ENCODE peak calls at places on chromosomes 16 and 17, in four cellular contexts. One of them, this sample, is unnamed.

GRCh38 chr16:398551-399277 is 1.7 kb downstream of the NME4 start:
- DNase-seq in breast epithelium: no peak
- DNase-seq in K562: no peak
- DNase-seq in Panc1: no peak
- DNase-seq in this sample: no peak

GRCh38 chr16:10646581-10647263 is 48.0 kb downstream of the TEKT5 start:
- DNase-seq in Panc1: no peak
- DNase-seq in K562: no peak
- DNase-seq in breast epithelium: no peak
- DNase-seq in this sample: no peak

GRCh38 chr17:80243526-80244433 is 16.9 kb upstream of the RNF213 start:
- DNase-seq in breast epithelium: no peak
- DNase-seq in Panc1: no peak
- DNase-seq in K562: no peak
- DNase-seq in this sample: no peak

GRCh38 chr17:28230011-28230410 is 89.0 kb upstream of the TMEM97 start:
- DNase-seq in Panc1: no peak
- DNase-seq in K562: peak; percentile 23
- DNase-seq in breast epithelium: no peak
- DNase-seq in this sample: no peak

GRCh38 chr16:85181739-85182129 is 69.5 kb upstream of the CIBAR2 start:
- DNase-seq in K562: no peak
- DNase-seq in Panc1: no peak
- DNase-seq in breast epithelium: no peak
- DNase-seq in this sample: no peak

GRCh38 chr17:83156408-83156807 is 77.0 kb downstream of the METRNL start:
- DNase-seq in Panc1: no peak
- DNase-seq in K562: no peak
- DNase-seq in breast epithelium: no peak
- DNase-seq in this sample: no peak

GRCh38 chr16:86374603-86375002 is 135.7 kb upstream of the FOXF1 start:
- DNase-seq in Panc1: no peak
- DNase-seq in breast epithelium: no peak
- DNase-seq in K562: peak; percentile 19
- DNase-seq in this sample: no peak

GRCh38 chr17:76272541-76273434 is 7.6 kb downstream of the UBALD2 start:
- DNase-seq in breast epithelium: no peak
- DNase-seq in Panc1: no peak
- DNase-seq in K562: no peak
- DNase-seq in this sample: peak; percentile 50

GRCh38 chr16:14564881-14565687 is 65.0 kb downstream of the PARN start:
- DNase-seq in Panc1: no peak
- DNase-seq in K562: no peak
- DNase-seq in breast epithelium: no peak
- DNase-seq in this sample: no peak

GRCh38 chr17:38536661-38537060 is 69.1 kb downstream of the SRCIN1 start:
- DNase-seq in breast epithelium: no peak
- DNase-seq in Panc1: no peak
- DNase-seq in K562: no peak
- DNase-seq in this sample: no peak

GRCh38 chr17:57696050-57696449 is 49.0 kb downstream of the CCDC182 start:
- DNase-seq in breast epithelium: no peak
- DNase-seq in K562: no peak
- DNase-seq in Panc1: no peak
- DNase-seq in this sample: no peak

GRCh38 chr17:41360291-41360995 is 9.2 kb downstream of the KRT33B start:
- DNase-seq in Panc1: no peak
- DNase-seq in breast epithelium: no peak
- DNase-seq in K562: no peak
- DNase-seq in this sample: no peak

GRCh38 chr17:40345161-40346034 is 19.1 kb downstream of the GJD3 start:
- DNase-seq in K562: peak; percentile 82
- DNase-seq in breast epithelium: no peak
- DNase-seq in Panc1: no peak
- DNase-seq in this sample: no peak

GRCh38 chr17:2564876-2565275 is 28.6 kb upstream of the PAFAH1B1 start:
- DNase-seq in breast epithelium: no peak
- DNase-seq in Panc1: no peak
- DNase-seq in K562: no peak
- DNase-seq in this sample: no peak

GRCh38 chr17:1232786-1233185 is 37.5 kb upstream of the BHLHA9 start:
- DNase-seq in Panc1: no peak
- DNase-seq in K562: no peak
- DNase-seq in breast epithelium: no peak
- DNase-seq in this sample: no peak

GRCh38 chr16:86251682-86252081 is 258.6 kb upstream of the FOXF1 start:
- DNase-seq in Panc1: no peak
- DNase-seq in K562: no peak
- DNase-seq in breast epithelium: no peak
- DNase-seq in this sample: no peak

GRCh38 chr16:50724237-50724747 is 17.6 kb upstream of the CYLD start:
- DNase-seq in K562: no peak
- DNase-seq in breast epithelium: no peak
- DNase-seq in Panc1: no peak
- DNase-seq in this sample: no peak

GRCh38 chr17:74780443-74781238 is 4.5 kb upstream of the NAT9 start:
- DNase-seq in K562: peak; percentile 49
- DNase-seq in Panc1: no peak
- DNase-seq in breast epithelium: no peak
- DNase-seq in this sample: no peak

GRCh38 chr16:11835891-11836652 is 15.3 kb downstream of the RSL1D1 start:
- DNase-seq in breast epithelium: no peak
- DNase-seq in Panc1: no peak
- DNase-seq in K562: no peak
- DNase-seq in this sample: no peak

GRCh38 chr16:89972244-89973234 is 24.0 kb downstream of the DEF8 start:
- DNase-seq in breast epithelium: peak; percentile 86
- DNase-seq in K562: peak; percentile 100
- DNase-seq in Panc1: no peak
- DNase-seq in this sample: peak; percentile 53

GRCh38 chr17:16940116-16940881 is 31.6 kb downstream of the TNFRSF13B start:
- DNase-seq in K562: no peak
- DNase-seq in breast epithelium: peak; percentile 48
- DNase-seq in Panc1: no peak
- DNase-seq in this sample: no peak

GRCh38 chr17:12985431-12986285 is 32.2 kb downstream of the ELAC2 start:
- DNase-seq in breast epithelium: no peak
- DNase-seq in K562: no peak
- DNase-seq in Panc1: no peak
- DNase-seq in this sample: no peak

GRCh38 chr16:50525716-50526115 is 22.5 kb upstream of the NKD1 start:
- DNase-seq in Panc1: no peak
- DNase-seq in breast epithelium: no peak
- DNase-seq in K562: no peak
- DNase-seq in this sample: no peak

GRCh38 chr17:28524476-28525415 is 18.6 kb downstream of the FOXN1 start:
- DNase-seq in Panc1: no peak
- DNase-seq in K562: no peak
- DNase-seq in breast epithelium: peak; percentile 71
- DNase-seq in this sample: no peak

GRCh38 chr16:75483222-75483621 is 12.0 kb downstream of the CHST6 start:
- DNase-seq in K562: no peak
- DNase-seq in breast epithelium: no peak
- DNase-seq in Panc1: no peak
- DNase-seq in this sample: no peak

GRCh38 chr17:32451879-32452278 is 7.6 kb downstream of the PSMD11 start:
- DNase-seq in Panc1: no peak
- DNase-seq in breast epithelium: no peak
- DNase-seq in K562: no peak
- DNase-seq in this sample: no peak

GRCh38 chr17:40873801-40874200 is 6.8 kb upstream of the KRT12 start:
- DNase-seq in K562: no peak
- DNase-seq in breast epithelium: no peak
- DNase-seq in Panc1: no peak
- DNase-seq in this sample: no peak

GRCh38 chr17:37373530-37374159 is 2.1 kb upstream of the C17orf78 start:
- DNase-seq in breast epithelium: no peak
- DNase-seq in K562: peak; percentile 66
- DNase-seq in Panc1: peak; percentile 82
- DNase-seq in this sample: peak; percentile 80

GRCh38 chr16:26169451-26169850 is 477.7 kb downstream of the HS3ST4 start:
- DNase-seq in breast epithelium: no peak
- DNase-seq in K562: no peak
- DNase-seq in Panc1: no peak
- DNase-seq in this sample: no peak

GRCh38 chr17:74566132-74566753 is 1.1 kb downstream of the CD300H start:
- DNase-seq in K562: peak; percentile 52
- DNase-seq in Panc1: peak; percentile 27
- DNase-seq in breast epithelium: no peak
- DNase-seq in this sample: peak; percentile 42

GRCh38 chr16:75420987-75421819 is 12.1 kb downstream of the CFDP1 start:
- DNase-seq in K562: peak; percentile 26
- DNase-seq in breast epithelium: no peak
- DNase-seq in Panc1: no peak
- DNase-seq in this sample: peak; percentile 76

GRCh38 chr17:73250851-73251640 is 10.6 kb downstream of the CPSF4L start:
- DNase-seq in breast epithelium: no peak
- DNase-seq in K562: no peak
- DNase-seq in Panc1: no peak
- DNase-seq in this sample: no peak

GRCh38 chr16:83143788-83144187 is 517.0 kb downstream of the CDH13 start:
- DNase-seq in K562: no peak
- DNase-seq in Panc1: no peak
- DNase-seq in breast epithelium: no peak
- DNase-seq in this sample: no peak

GRCh38 chr17:76254275-76254674 is 10.9 kb upstream of the UBALD2 start:
- DNase-seq in Panc1: no peak
- DNase-seq in breast epithelium: peak; percentile 24
- DNase-seq in K562: no peak
- DNase-seq in this sample: no peak

DNA sequence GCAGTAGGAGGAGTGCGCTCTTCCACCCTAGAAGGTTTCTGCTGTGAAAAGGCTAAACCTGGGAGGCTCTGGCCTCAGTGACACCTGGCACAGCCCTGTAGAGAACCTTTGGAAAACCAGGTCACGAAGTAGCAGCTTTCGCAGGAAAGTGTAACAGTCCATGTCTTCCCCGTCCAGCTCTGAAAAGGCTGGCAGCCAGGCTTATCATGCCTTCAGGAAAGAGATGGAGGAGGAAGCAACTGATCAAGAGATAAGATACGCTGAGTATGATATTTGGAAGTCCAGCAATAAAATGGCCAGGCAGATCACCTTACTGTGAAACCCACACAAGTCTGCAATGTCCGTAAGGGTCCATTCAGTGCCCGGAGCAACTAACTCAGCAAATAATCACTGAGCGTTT is 22.3 kb downstream of the TUBD1 start:
- DNase-seq in Panc1: no peak
- DNase-seq in breast epithelium: no peak
- DNase-seq in K562: no peak
- DNase-seq in this sample: no peak
- TF ChIP-seq POLR2AphosphoS5 in Panc1: no peak
- TF ChIP-seq POLR2AphosphoS5 in breast epithelium: no peak
- TF ChIP-seq POLR2AphosphoS5 in K562: no peak
- TF ChIP-seq POLR2AphosphoS5 in this sample: no peak

GRCh38 chr17:67376892-67377726 is at the start of gene PITPNC1:
- DNase-seq in breast epithelium: peak; percentile 67
- DNase-seq in Panc1: no peak
- DNase-seq in K562: peak; percentile 66
- DNase-seq in this sample: no peak
- TF ChIP-seq POLR2AphosphoS5 in breast epithelium: peak; percentile 46
- TF ChIP-seq POLR2AphosphoS5 in Panc1: peak; percentile 22
- TF ChIP-seq POLR2AphosphoS5 in K562: no peak
- TF ChIP-seq POLR2AphosphoS5 in this sample: peak; percentile 14

GRCh38 chr16:3363793-3364192 is 8.1 kb downstream of the OR2C1 start:
- DNase-seq in K562: peak; percentile 22
- DNase-seq in breast epithelium: no peak
- DNase-seq in Panc1: no peak
- DNase-seq in this sample: no peak

GRCh38 chr16:3369073-3369472 is 13.4 kb downstream of the OR2C1 start:
- DNase-seq in breast epithelium: no peak
- DNase-seq in Panc1: no peak
- DNase-seq in K562: no peak
- DNase-seq in this sample: no peak

GRCh38 chr16:3362931-3363330 is 7.2 kb downstream of the OR2C1 start:
- DNase-seq in K562: no peak
- DNase-seq in Panc1: no peak
- DNase-seq in breast epithelium: no peak
- DNase-seq in this sample: no peak

GRCh38 chr16:3364774-3365427 is 9.2 kb downstream of the OR2C1 start:
- DNase-seq in breast epithelium: peak; percentile 84
- DNase-seq in K562: no peak
- DNase-seq in Panc1: peak; percentile 63
- DNase-seq in this sample: peak; percentile 95
- TF ChIP-seq POLR2AphosphoS5 in breast epithelium: peak; percentile 32
- TF ChIP-seq POLR2AphosphoS5 in K562: no peak
- TF ChIP-seq POLR2AphosphoS5 in Panc1: no peak
- TF ChIP-seq POLR2AphosphoS5 in this sample: peak; percentile 58

DNA sequence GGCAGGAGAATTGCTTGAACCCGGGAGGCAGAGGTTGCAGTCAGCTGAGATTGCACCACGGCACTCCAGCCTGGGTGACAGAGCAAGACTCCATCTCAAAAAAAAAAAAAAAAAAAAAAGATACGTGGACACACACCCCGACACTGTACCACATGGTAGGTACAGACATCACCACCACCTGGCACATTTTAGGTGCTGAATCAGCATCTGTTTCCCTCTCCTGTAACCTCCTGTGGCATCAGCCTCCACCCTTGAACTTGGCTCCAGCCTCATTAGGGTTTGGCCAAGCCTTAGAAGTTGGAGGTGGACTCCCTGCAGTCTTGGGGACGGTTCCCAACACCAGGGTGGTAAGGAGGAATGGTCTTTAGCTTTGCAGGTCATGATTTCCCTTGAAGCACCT is 46.0 kb downstream of the XYLT1 start:
- DNase-seq in Panc1: no peak
- DNase-seq in K562: no peak
- DNase-seq in breast epithelium: no peak
- DNase-seq in this sample: no peak
- TF ChIP-seq POLR2AphosphoS5 in Panc1: no peak
- TF ChIP-seq POLR2AphosphoS5 in K562: no peak
- TF ChIP-seq POLR2AphosphoS5 in breast epithelium: no peak
- TF ChIP-seq POLR2AphosphoS5 in this sample: no peak

DNA sequence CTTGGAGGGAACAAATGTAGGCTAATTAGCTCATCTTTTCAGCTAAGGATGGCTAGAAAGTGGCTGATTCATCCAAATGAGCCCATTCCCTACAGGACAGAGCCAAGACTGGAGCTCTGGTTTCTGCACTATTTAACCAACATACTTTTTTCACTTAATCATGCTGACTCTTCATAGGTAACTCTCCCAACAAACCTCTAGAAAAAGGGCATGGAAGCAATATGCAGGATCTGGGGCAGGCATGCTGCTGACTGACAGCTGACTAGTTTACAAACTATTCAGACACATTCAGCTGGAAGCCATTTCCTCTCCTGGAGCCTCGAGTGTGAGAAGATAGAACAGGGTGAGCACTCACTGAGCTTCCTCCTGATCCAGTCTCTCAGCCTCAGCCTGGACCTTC is 6.2 kb downstream of the BECN1 start:
- DNase-seq in Panc1: no peak
- DNase-seq in K562: no peak
- DNase-seq in breast epithelium: no peak
- DNase-seq in this sample: no peak
- TF ChIP-seq POLR2AphosphoS5 in Panc1: no peak
- TF ChIP-seq POLR2AphosphoS5 in K562: no peak
- TF ChIP-seq POLR2AphosphoS5 in breast epithelium: no peak
- TF ChIP-seq POLR2AphosphoS5 in this sample: no peak